ENCODE peak calls at places on chromosomes 11 and 22, in eight cellular contexts. R is Peyer's patch, P is suprapubic skin, J is GM23248, W is astrocyte of the spinal cord, G is AG04450, Q is bronchial epithelial cell, L is heart left ventricle. S is an unnamed sample.

GRCh38 chr22:27139935-27140493 is 482.6 kb downstream of the MIAT start:
- DNase-seq in L (no peak), W (peak; percentile 82), P (no peak), G (no peak), Q (peak; percentile 83), R (no peak), J (peak; percentile 89), S (peak; percentile 52)

GRCh38 chr11:86980397-86980796 is 25.2 kb upstream of the FZD4 start:
- DNase-seq in J (no peak), G (no peak), L (no peak), W (no peak), Q (no peak), P (no peak), R (no peak), S (no peak)

GRCh38 chr11:77710358-77710757 is 72.8 kb upstream of the CLNS1A start:
- DNase-seq in L (no peak), G (peak; percentile 1), W (peak; percentile 58), Q (peak; percentile 59), J (peak; percentile 33), P (no peak), R (no peak), S (no peak)

GRCh38 chr11:75583710-75584658 is 21.9 kb downstream of the SERPINH1 start:
- DNase-seq in L (peak; percentile 71), Q (no peak), J (peak; percentile 74), W (peak; percentile 74), P (peak; percentile 80), R (peak; percentile 25), G (no peak), S (no peak)

GRCh38 chr11:69471329-69472052 is 10.0 kb upstream of the LINC01488 start:
- DNase-seq in R (no peak), Q (no peak), W (peak; percentile 37), J (no peak), G (no peak), P (no peak), L (no peak), S (no peak)

GRCh38 chr11:112589132-112589531 is 328.5 kb upstream of the PLET1 start:
- DNase-seq in P (no peak), J (no peak), Q (no peak), W (no peak), G (no peak), L (no peak), R (no peak), S (no peak)

GRCh38 chr22:27990451-27990840 is 71.4 kb upstream of the PITPNB start:
- DNase-seq in G (no peak), R (no peak), J (no peak), W (no peak), P (peak; percentile 47), L (no peak), Q (no peak), S (no peak)

GRCh38 chr11:126132319-126132718 is 69.7 kb upstream of the CDON start:
- DNase-seq in Q (peak; percentile 56), J (peak; percentile 69), L (no peak), W (peak; percentile 41), P (no peak), R (no peak), G (no peak), S (no peak)

GRCh38 chr11:128509990-128510389 is 77.4 kb downstream of the ETS1 start:
- DNase-seq in L (no peak), G (no peak), J (peak; percentile 68), Q (peak; percentile 81), R (no peak), W (peak; percentile 44), P (no peak), S (no peak)

GRCh38 chr11:83287631-83288030 is 1.5 kb upstream of the CCDC90B start:
- DNase-seq in W (no peak), P (no peak), L (no peak), G (no peak), R (peak; percentile 25), J (no peak), Q (no peak), S (no peak)
- H3K4me3 ChIP-seq in W (no peak overlapping the region), P (no peak overlapping the region), L (no peak overlapping the region), G (no peak overlapping the region), R (no peak overlapping the region), J (no peak overlapping the region), Q (no peak overlapping the region), S (no peak overlapping the region)

GRCh38 chr11:16385099-16385498 is 28.8 kb upstream of the SOX6 start:
- DNase-seq in L (no peak), W (no peak), G (no peak), R (no peak), P (no peak), J (no peak), Q (no peak), S (no peak)
- H3K4me3 ChIP-seq in L (no peak overlapping the region), W (no peak overlapping the region), G (no peak overlapping the region), R (no peak overlapping the region), P (no peak overlapping the region), J (no peak overlapping the region), Q (no peak overlapping the region), S (no peak overlapping the region)

DNA sequence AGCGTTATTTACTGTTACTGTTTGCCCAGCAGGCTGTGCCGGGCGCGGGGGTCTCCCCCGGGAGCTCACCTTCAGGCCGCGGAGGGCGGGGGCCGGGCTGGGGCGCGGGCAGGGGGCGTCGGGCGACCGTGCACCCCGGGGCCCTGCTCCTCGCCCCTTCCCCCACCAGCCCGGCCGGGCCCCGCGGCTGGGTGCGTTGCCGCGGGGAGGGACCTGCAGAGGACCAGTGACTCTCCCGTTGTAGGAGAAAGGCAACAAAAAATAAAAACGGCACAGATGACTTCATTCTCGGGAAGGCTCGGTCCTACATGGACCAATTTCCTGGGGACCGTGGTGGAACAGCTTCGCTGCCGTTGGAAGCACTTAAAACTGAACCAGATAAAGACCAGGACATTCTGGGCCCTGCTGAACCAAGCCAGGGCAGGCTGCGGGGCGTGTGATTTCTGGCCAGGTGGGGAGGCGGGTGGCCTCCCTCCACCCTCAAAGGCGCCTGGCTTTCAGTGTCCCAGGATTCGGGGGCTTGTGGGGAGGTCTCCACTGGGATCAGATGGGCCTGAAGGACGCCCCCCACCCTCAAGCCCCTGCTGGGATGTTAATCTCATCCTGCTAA is 57.3 kb downstream of the IGLL1 start:
- DNase-seq in L (peak; percentile 34), Q (no peak), J (peak; percentile 67), G (no peak), R (no peak), W (peak; percentile 18), P (no peak), S (no peak)
- H3K4me3 ChIP-seq in L (peak overlapping the region; percentile 63), Q (no peak overlapping the region), J (peak overlapping the region; percentile 81), G (peak overlapping the region; percentile 13), R (peak overlapping the region; percentile 55), W (no peak overlapping the region), P (peak overlapping the region; percentile 56), S (no peak overlapping the region)

GRCh38 chr22:50697667-50698506 is 25.3 kb downstream of the SHANK3 start:
- DNase-seq in G (no peak), L (no peak), Q (no peak), P (peak; percentile 62), R (no peak), J (peak; percentile 23), W (no peak), S (no peak)
- H3K4me3 ChIP-seq in G (peak overlapping the region; percentile 62), L (peak overlapping the region; percentile 56), Q (peak overlapping the region; percentile 39), P (peak overlapping the region; percentile 54), R (peak overlapping the region; percentile 34), J (peak overlapping the region; percentile 65), W (peak overlapping the region; percentile 42), S (peak overlapping the region; percentile 45)

GRCh38 chr22:45784357-45785277 is 113.0 kb downstream of the ATXN10 start:
- DNase-seq in L (no peak), W (no peak), R (no peak), J (no peak), P (no peak), Q (no peak), G (no peak), S (no peak)

GRCh38 chr22:45783021-45783420 is 111.4 kb downstream of the ATXN10 start:
- DNase-seq in J (no peak), W (peak; percentile 37), L (no peak), G (no peak), R (no peak), P (no peak), Q (no peak), S (no peak)

GRCh38 chr22:45787770-45788169 is 116.1 kb downstream of the ATXN10 start:
- DNase-seq in W (no peak), P (no peak), J (peak; percentile 24), R (no peak), L (no peak), G (no peak), Q (no peak), S (no peak)

GRCh38 chr22:45783690-45784089 is 112.1 kb downstream of the ATXN10 start:
- DNase-seq in J (no peak), G (no peak), R (no peak), W (no peak), Q (no peak), L (no peak), P (no peak), S (no peak)

DNA sequence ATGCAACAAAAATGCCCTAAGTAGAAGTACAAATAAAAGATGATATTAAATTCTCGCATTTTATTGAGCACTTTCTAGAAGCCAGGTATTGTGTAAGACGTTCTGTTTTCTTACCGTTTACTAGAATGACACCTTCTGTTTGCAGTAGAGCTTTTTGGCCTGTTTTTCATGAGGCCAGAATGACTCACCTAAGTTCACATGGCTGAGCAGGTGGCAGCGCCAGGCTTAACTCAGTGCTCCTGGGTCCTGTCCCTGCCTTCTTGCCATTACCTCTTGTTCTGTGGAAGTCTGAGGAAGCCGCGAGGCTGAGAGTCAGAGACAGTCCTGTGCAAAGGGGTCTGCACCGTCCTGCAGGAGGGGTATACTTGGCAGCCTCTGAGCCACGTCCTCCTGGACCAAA is 113.8 kb downstream of the ATXN10 start:
- DNase-seq in Q (peak; percentile 90), P (no peak), L (no peak), R (no peak), J (peak; percentile 54), G (no peak), W (no peak), S (no peak)
- H3K4me3 ChIP-seq in Q (no peak overlapping the region), P (no peak overlapping the region), L (no peak overlapping the region), R (no peak overlapping the region), J (no peak overlapping the region), G (no peak overlapping the region), W (no peak overlapping the region), S (no peak overlapping the region)

DNA sequence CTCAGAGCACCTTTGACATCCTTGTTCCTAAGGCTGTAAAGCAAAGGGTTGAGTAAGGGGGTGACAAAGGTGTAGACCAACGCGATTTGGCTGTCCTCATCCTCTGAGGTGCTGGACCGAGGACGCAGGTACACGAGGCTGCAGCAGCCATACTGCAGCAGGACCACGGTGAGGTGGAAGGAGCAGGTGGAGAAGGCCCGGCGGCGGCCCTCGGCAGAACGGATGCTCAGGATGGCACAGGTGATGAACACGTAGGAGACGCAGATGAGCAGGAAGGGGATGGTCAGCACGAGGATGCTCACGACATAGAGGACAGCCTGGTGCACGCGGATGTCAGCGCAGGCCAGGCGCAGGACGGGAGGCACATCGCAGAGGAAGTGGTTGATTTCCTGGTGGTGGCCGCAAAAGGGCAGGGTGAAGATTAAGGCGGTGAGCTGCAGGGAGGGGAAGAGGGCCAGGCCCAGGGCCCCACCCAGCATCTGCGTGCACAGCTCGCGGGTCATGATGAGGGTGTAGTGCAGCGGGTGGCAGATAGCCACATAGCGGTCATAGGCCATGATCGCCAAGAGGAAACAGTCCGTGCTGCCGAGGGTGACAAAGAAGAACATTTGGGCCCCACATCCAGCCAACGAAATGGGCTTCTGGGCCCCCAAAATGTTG is 632 bp downstream of the OR10Q1 start:
- DNase-seq in W (no peak), Q (no peak), P (no peak), G (no peak), L (no peak), J (no peak), R (no peak), S (no peak)
- H3K4me3 ChIP-seq in W (no peak overlapping the region), Q (no peak overlapping the region), P (no peak overlapping the region), G (no peak overlapping the region), L (no peak overlapping the region), J (no peak overlapping the region), R (no peak overlapping the region), S (no peak overlapping the region)

S was measured in AG09309.